ENCODE peak calls at places on chromosomes 3 and 15, in four cellular contexts. One of them, this sample, is unnamed. For H3K4me1, the result is how much of the 10 kb centered on the place peaks cover.

GRCh38 chr3:62587579-62588031 is 214.3 kb upstream of the FEZF2 start:
- DNase-seq in naive thymus-derived CD4-positive, alpha-beta T cell: no peak
- DNase-seq in tibial nerve: no peak
- DNase-seq in esophagus squamous epithelium: no peak
- DNase-seq in this sample: no peak

GRCh38 chr15:51600114-51600513 is 22.5 kb downstream of the DMXL2 start:
- DNase-seq in naive thymus-derived CD4-positive, alpha-beta T cell: no peak
- DNase-seq in tibial nerve: no peak
- DNase-seq in esophagus squamous epithelium: no peak
- DNase-seq in this sample: no peak

GRCh38 chr3:13612829-13613228 is 63.9 kb downstream of the FBLN2 start:
- DNase-seq in naive thymus-derived CD4-positive, alpha-beta T cell: no peak
- DNase-seq in tibial nerve: peak
- DNase-seq in esophagus squamous epithelium: no peak
- DNase-seq in this sample: no peak

GRCh38 chr3:128011140-128011539 is 41.1 kb upstream of the SEC61A1 start:
- DNase-seq in naive thymus-derived CD4-positive, alpha-beta T cell: no peak
- DNase-seq in tibial nerve: no peak
- DNase-seq in esophagus squamous epithelium: no peak
- DNase-seq in this sample: no peak

GRCh38 chr3:146184616-146185015 is 23.6 kb upstream of the PLOD2 start:
- DNase-seq in naive thymus-derived CD4-positive, alpha-beta T cell: no peak
- DNase-seq in tibial nerve: no peak
- DNase-seq in esophagus squamous epithelium: no peak
- DNase-seq in this sample: no peak

GRCh38 chr3:115989927-115990326 is 366.6 kb downstream of the GAP43 start:
- DNase-seq in naive thymus-derived CD4-positive, alpha-beta T cell: no peak
- DNase-seq in tibial nerve: no peak
- DNase-seq in esophagus squamous epithelium: no peak
- DNase-seq in this sample: no peak

GRCh38 chr15:92981333-92981732 is 81.2 kb downstream of the CHD2 start:
- DNase-seq in naive thymus-derived CD4-positive, alpha-beta T cell: no peak
- DNase-seq in tibial nerve: no peak
- DNase-seq in esophagus squamous epithelium: no peak
- DNase-seq in this sample: no peak

GRCh38 chr3:185089343-185089742 is 63.5 kb downstream of the C3orf70 start:
- DNase-seq in naive thymus-derived CD4-positive, alpha-beta T cell: no peak
- DNase-seq in tibial nerve: no peak
- DNase-seq in esophagus squamous epithelium: no peak
- DNase-seq in this sample: no peak

GRCh38 chr15:41878355-41878699 is 15.5 kb downstream of the SPTBN5 start:
- DNase-seq in naive thymus-derived CD4-positive, alpha-beta T cell: no peak
- DNase-seq in tibial nerve: no peak
- DNase-seq in esophagus squamous epithelium: no peak
- DNase-seq in this sample: no peak

GRCh38 chr15:74210729-74211128 is 8.1 kb upstream of the STRA6 start:
- DNase-seq in naive thymus-derived CD4-positive, alpha-beta T cell: no peak
- DNase-seq in tibial nerve: no peak
- DNase-seq in esophagus squamous epithelium: no peak
- DNase-seq in this sample: no peak

GRCh38 chr3:143685483-143685882 is 162.8 kb downstream of the SLC9A9 start:
- DNase-seq in naive thymus-derived CD4-positive, alpha-beta T cell: no peak
- DNase-seq in tibial nerve: no peak
- DNase-seq in esophagus squamous epithelium: no peak
- DNase-seq in this sample: no peak

GRCh38 chr3:108096506-108097325 is 5.9 kb upstream of the CD47 start:
- DNase-seq in naive thymus-derived CD4-positive, alpha-beta T cell: no peak
- DNase-seq in tibial nerve: no peak
- DNase-seq in esophagus squamous epithelium: no peak
- DNase-seq in this sample: no peak

GRCh38 chr3:33355611-33356010 is 78.4 kb downstream of the FBXL2 start:
- DNase-seq in naive thymus-derived CD4-positive, alpha-beta T cell: no peak
- DNase-seq in tibial nerve: no peak
- DNase-seq in esophagus squamous epithelium: no peak
- DNase-seq in this sample: no peak

GRCh38 chr15:90013503-90013937 is 12.4 kb downstream of the ZNF710 start:
- DNase-seq in naive thymus-derived CD4-positive, alpha-beta T cell: peak
- DNase-seq in tibial nerve: no peak
- DNase-seq in esophagus squamous epithelium: no peak
- DNase-seq in this sample: no peak

GRCh38 chr15:66409565-66410108 is 22.9 kb downstream of the MAP2K1 start:
- DNase-seq in naive thymus-derived CD4-positive, alpha-beta T cell: no peak
- DNase-seq in tibial nerve: no peak
- DNase-seq in esophagus squamous epithelium: no peak
- DNase-seq in this sample: no peak

GRCh38 chr3:67580430-67581000 is 73.9 kb downstream of the SUCLG2 start:
- DNase-seq in naive thymus-derived CD4-positive, alpha-beta T cell: no peak
- DNase-seq in tibial nerve: no peak
- DNase-seq in esophagus squamous epithelium: no peak
- DNase-seq in this sample: no peak

GRCh38 chr15:67735896-67736295 is 89.4 kb upstream of the SKOR1 start:
- DNase-seq in naive thymus-derived CD4-positive, alpha-beta T cell: no peak
- DNase-seq in tibial nerve: no peak
- DNase-seq in esophagus squamous epithelium: no peak
- DNase-seq in this sample: no peak

GRCh38 chr15:37824717-37825382 is 109.6 kb upstream of the TMCO5A start:
- DNase-seq in naive thymus-derived CD4-positive, alpha-beta T cell: no peak
- DNase-seq in tibial nerve: no peak
- DNase-seq in esophagus squamous epithelium: no peak
- DNase-seq in this sample: no peak

GRCh38 chr3:130934442-130935089 is 40.7 kb downstream of the ATP2C1 start:
- DNase-seq in naive thymus-derived CD4-positive, alpha-beta T cell: no peak
- DNase-seq in tibial nerve: no peak
- DNase-seq in esophagus squamous epithelium: no peak
- DNase-seq in this sample: no peak

GRCh38 chr3:52317601-52318000 is 1.5 kb downstream of the DNAH1 start:
- DNase-seq in naive thymus-derived CD4-positive, alpha-beta T cell: peak
- DNase-seq in tibial nerve: no peak
- DNase-seq in esophagus squamous epithelium: no peak
- DNase-seq in this sample: no peak

GRCh38 chr3:183073839-183074615 is 25.3 kb downstream of the MCCC1 start:
- DNase-seq in naive thymus-derived CD4-positive, alpha-beta T cell: no peak
- DNase-seq in tibial nerve: no peak
- DNase-seq in esophagus squamous epithelium: no peak
- DNase-seq in this sample: no peak

GRCh38 chr3:44117736-44118135 is 124.0 kb upstream of the TOPAZ1 start:
- DNase-seq in naive thymus-derived CD4-positive, alpha-beta T cell: no peak
- DNase-seq in tibial nerve: no peak
- DNase-seq in esophagus squamous epithelium: no peak
- DNase-seq in this sample: no peak

GRCh38 chr15:58146734-58147133 is 8.6 kb downstream of the AQP9 start:
- DNase-seq in naive thymus-derived CD4-positive, alpha-beta T cell: no peak
- DNase-seq in tibial nerve: peak
- DNase-seq in esophagus squamous epithelium: no peak
- DNase-seq in this sample: peak

GRCh38 chr3:179348325-179349013 is 960 bp downstream of the MFN1 start:
- DNase-seq in naive thymus-derived CD4-positive, alpha-beta T cell: no peak
- DNase-seq in tibial nerve: no peak
- DNase-seq in esophagus squamous epithelium: no peak
- DNase-seq in this sample: no peak

GRCh38 chr15:97968380-97968779 is 7.9 kb downstream of the ARRDC4 start:
- DNase-seq in naive thymus-derived CD4-positive, alpha-beta T cell: no peak
- DNase-seq in tibial nerve: no peak
- DNase-seq in esophagus squamous epithelium: no peak
- DNase-seq in this sample: no peak

GRCh38 chr3:150097588-150097890 is 126.8 kb upstream of the PFN2 start:
- DNase-seq in naive thymus-derived CD4-positive, alpha-beta T cell: no peak
- DNase-seq in tibial nerve: no peak
- DNase-seq in esophagus squamous epithelium: no peak
- DNase-seq in this sample: no peak

GRCh38 chr3:35448121-35448520 is 191.2 kb upstream of the ARPP21 start:
- DNase-seq in naive thymus-derived CD4-positive, alpha-beta T cell: no peak
- DNase-seq in tibial nerve: no peak
- DNase-seq in esophagus squamous epithelium: no peak
- DNase-seq in this sample: no peak

GRCh38 chr3:181629029-181629428 is 82.7 kb upstream of the SOX2 start:
- DNase-seq in naive thymus-derived CD4-positive, alpha-beta T cell: no peak
- DNase-seq in tibial nerve: no peak
- DNase-seq in esophagus squamous epithelium: no peak
- DNase-seq in this sample: no peak

GRCh38 chr15:74253276-74253921 is 17.3 kb downstream of the CCDC33 start:
- DNase-seq in naive thymus-derived CD4-positive, alpha-beta T cell: no peak
- DNase-seq in tibial nerve: no peak
- DNase-seq in esophagus squamous epithelium: no peak
- DNase-seq in this sample: no peak

GRCh38 chr3:104909188-104909587 is 457.5 kb upstream of the ALCAM start:
- DNase-seq in naive thymus-derived CD4-positive, alpha-beta T cell: no peak
- DNase-seq in tibial nerve: no peak
- DNase-seq in esophagus squamous epithelium: no peak
- DNase-seq in this sample: no peak

GRCh38 chr3:13012228-13012691 is 61.0 kb downstream of the IQSEC1 start:
- DNase-seq in naive thymus-derived CD4-positive, alpha-beta T cell: peak
- DNase-seq in tibial nerve: peak
- DNase-seq in esophagus squamous epithelium: no peak
- DNase-seq in this sample: peak

GRCh38 chr15:38217181-38217580 is 35.5 kb upstream of the SPRED1 start:
- DNase-seq in naive thymus-derived CD4-positive, alpha-beta T cell: no peak
- DNase-seq in tibial nerve: no peak
- DNase-seq in esophagus squamous epithelium: no peak
- DNase-seq in this sample: no peak

GRCh38 chr3:194879126-194879887 is 193.6 kb downstream of the FAM43A start:
- DNase-seq in naive thymus-derived CD4-positive, alpha-beta T cell: no peak
- DNase-seq in tibial nerve: no peak
- DNase-seq in esophagus squamous epithelium: no peak
- DNase-seq in this sample: peak

GRCh38 chr3:56468184-56469106 is at the start of gene ERC2:
- DNase-seq in naive thymus-derived CD4-positive, alpha-beta T cell: no peak
- DNase-seq in tibial nerve: no peak
- DNase-seq in esophagus squamous epithelium: no peak
- DNase-seq in this sample: no peak

GRCh38 chr15:57554063-57554820 is 37.5 kb upstream of the MYZAP start:
- DNase-seq in naive thymus-derived CD4-positive, alpha-beta T cell: no peak
- DNase-seq in tibial nerve: no peak
- DNase-seq in esophagus squamous epithelium: no peak
- DNase-seq in this sample: no peak

GRCh38 chr3:153970735-153971347 is 150.3 kb upstream of the ARHGEF26 start:
- DNase-seq in naive thymus-derived CD4-positive, alpha-beta T cell: no peak
- DNase-seq in tibial nerve: no peak
- DNase-seq in esophagus squamous epithelium: no peak
- DNase-seq in this sample: no peak

GRCh38 chr3:194990454-194991337 is 280.3 kb downstream of the XXYLT1 start:
- DNase-seq in naive thymus-derived CD4-positive, alpha-beta T cell: no peak
- DNase-seq in tibial nerve: no peak
- DNase-seq in esophagus squamous epithelium: no peak
- DNase-seq in this sample: no peak

GRCh38 chr15:83846847-83847246 is 192.9 kb downstream of the ADAMTSL3 start:
- DNase-seq in naive thymus-derived CD4-positive, alpha-beta T cell: no peak
- DNase-seq in tibial nerve: no peak
- DNase-seq in esophagus squamous epithelium: no peak
- DNase-seq in this sample: no peak

DNA sequence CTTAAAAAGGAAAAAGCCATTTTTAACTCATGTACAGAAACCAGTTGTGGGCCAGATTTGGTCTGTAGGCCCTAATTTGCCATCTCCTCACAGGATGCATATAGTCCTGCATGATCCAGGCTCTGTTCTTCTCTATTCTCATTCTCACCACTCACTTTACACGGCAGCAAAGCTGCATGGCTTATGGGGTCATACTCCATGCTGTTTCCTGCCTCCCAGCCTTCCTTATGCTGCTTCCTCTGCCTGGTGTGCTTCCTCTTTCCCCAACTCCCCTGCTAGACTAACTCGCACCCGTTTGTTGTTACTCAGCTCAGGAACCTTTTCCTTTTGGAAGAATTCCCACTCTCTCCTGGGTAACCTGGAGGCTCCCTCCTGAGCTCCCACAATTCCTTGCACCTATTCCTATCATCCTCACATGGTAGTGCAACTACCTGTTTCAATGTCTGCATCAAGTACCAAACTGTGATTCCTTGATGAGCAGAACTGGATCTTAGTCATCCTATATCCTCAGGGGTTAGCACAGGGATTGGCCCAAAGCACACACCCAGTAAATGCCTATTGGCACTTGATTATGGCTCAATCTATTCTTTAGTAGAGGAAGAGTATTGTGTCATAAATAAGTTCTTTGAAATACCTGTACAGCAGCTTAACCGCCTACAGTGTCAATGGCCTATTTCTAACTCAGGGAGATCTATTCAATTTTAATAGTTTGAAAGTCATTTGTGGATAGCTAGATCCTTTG is 172.1 kb upstream of the MITF start:
- DNase-seq in naive thymus-derived CD4-positive, alpha-beta T cell: no peak
- DNase-seq in tibial nerve: no peak
- DNase-seq in esophagus squamous epithelium: no peak
- DNase-seq in this sample: no peak
- H3K27ac ChIP-seq in naive thymus-derived CD4-positive, alpha-beta T cell: no peak
- H3K27ac ChIP-seq in tibial nerve: no peak
- H3K27ac ChIP-seq in esophagus squamous epithelium: no peak
- H3K27ac ChIP-seq in this sample: no peak

GRCh38 chr3:32307591-32307990 is 69.1 kb downstream of the CMTM8 start:
- DNase-seq in naive thymus-derived CD4-positive, alpha-beta T cell: no peak
- DNase-seq in tibial nerve: no peak
- DNase-seq in esophagus squamous epithelium: no peak
- DNase-seq in this sample: no peak
- H3K4me1 ChIP-seq in naive thymus-derived CD4-positive, alpha-beta T cell: under half
- H3K4me1 ChIP-seq in tibial nerve: under half
- H3K4me1 ChIP-seq in esophagus squamous epithelium: under half
- H3K4me1 ChIP-seq in this sample: under half

DNA sequence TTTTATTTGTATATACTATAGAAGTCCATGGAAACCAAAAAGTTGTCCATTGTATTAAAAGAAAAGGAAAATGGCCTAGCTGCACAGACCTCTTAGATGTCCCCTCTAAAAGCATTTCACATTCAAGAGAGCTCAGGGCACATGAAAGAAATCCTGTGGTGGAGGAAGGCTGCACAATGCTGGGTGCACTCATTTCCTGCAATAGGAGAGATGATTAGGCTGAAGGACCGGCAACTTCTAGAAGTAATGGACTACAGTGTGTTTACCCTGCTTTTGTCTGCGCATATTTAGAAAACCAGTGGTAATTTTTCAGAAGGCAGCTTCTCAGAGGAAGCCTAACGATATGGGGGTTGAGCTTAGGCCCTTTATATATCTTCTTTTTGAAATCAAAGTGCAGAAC is 25.4 kb downstream of the PPM1L start:
- DNase-seq in naive thymus-derived CD4-positive, alpha-beta T cell: no peak
- DNase-seq in tibial nerve: no peak
- DNase-seq in esophagus squamous epithelium: no peak
- DNase-seq in this sample: no peak
- H3K27ac ChIP-seq in naive thymus-derived CD4-positive, alpha-beta T cell: no peak
- H3K27ac ChIP-seq in tibial nerve: no peak
- H3K27ac ChIP-seq in esophagus squamous epithelium: no peak
- H3K27ac ChIP-seq in this sample: no peak

GRCh38 chr3:42505203-42505848 is 2.9 kb downstream of the VIPR1 start:
- DNase-seq in naive thymus-derived CD4-positive, alpha-beta T cell: no peak
- DNase-seq in tibial nerve: no peak
- DNase-seq in esophagus squamous epithelium: no peak
- DNase-seq in this sample: no peak

GRCh38 chr3:42503251-42503924 is 945 bp downstream of the VIPR1 start:
- DNase-seq in naive thymus-derived CD4-positive, alpha-beta T cell: no peak
- DNase-seq in tibial nerve: no peak
- DNase-seq in esophagus squamous epithelium: no peak
- DNase-seq in this sample: peak

GRCh38 chr3:42503957-42504333 is 1.5 kb downstream of the VIPR1 start:
- DNase-seq in naive thymus-derived CD4-positive, alpha-beta T cell: no peak
- DNase-seq in tibial nerve: no peak
- DNase-seq in esophagus squamous epithelium: no peak
- DNase-seq in this sample: no peak

GRCh38 chr3:42505849-42506410 is 3.5 kb downstream of the VIPR1 start:
- DNase-seq in naive thymus-derived CD4-positive, alpha-beta T cell: no peak
- DNase-seq in tibial nerve: no peak
- DNase-seq in esophagus squamous epithelium: no peak
- DNase-seq in this sample: peak

GRCh38 chr3:42504334-42505202 is 2.1 kb downstream of the VIPR1 start:
- DNase-seq in naive thymus-derived CD4-positive, alpha-beta T cell: no peak
- DNase-seq in tibial nerve: no peak
- DNase-seq in esophagus squamous epithelium: no peak
- DNase-seq in this sample: peak
- H3K4me1 ChIP-seq in naive thymus-derived CD4-positive, alpha-beta T cell: under half
- H3K4me1 ChIP-seq in tibial nerve: under half
- H3K4me1 ChIP-seq in esophagus squamous epithelium: under half
- H3K4me1 ChIP-seq in this sample: under half